ENCODE peak calls at places on chromosomes 12 and 14, in eight cellular contexts. D, Z, O, Y, H, Q, A and L are unnamed samples.

GRCh38 chr12:120079352-120080042 is 37.1 kb downstream of the RAB35 start:
- DNase-seq in D (no peak), Z (no peak), O (no peak), Y (no peak), H (no peak), Q (no peak), A (no peak), L (no peak)

GRCh38 chr12:65903680-65904403 is 79.6 kb downstream of the HMGA2 start:
- DNase-seq in D (no peak), Z (no peak), O (no peak), Y (no peak), H (no peak), Q (no peak), A (no peak), L (no peak)

GRCh38 chr12:68236421-68237059 is 10.9 kb upstream of the IL26 start:
- DNase-seq in D (no peak), Z (no peak), O (peak), Y (peak), H (peak), Q (no peak), A (no peak), L (no peak)

GRCh38 chr12:63222582-63222981 is 71.6 kb upstream of the AVPR1A start:
- DNase-seq in D (no peak), Z (no peak), O (no peak), Y (no peak), H (no peak), Q (no peak), A (no peak), L (no peak)

GRCh38 chr12:122858171-122858570 is 22.9 kb downstream of the HIP1R start:
- DNase-seq in D (peak), Z (no peak), O (no peak), Y (no peak), H (no peak), Q (no peak), A (no peak), L (no peak)

GRCh38 chr14:35814371-35815005 is 5.4 kb upstream of the RALGAPA1 start:
- DNase-seq in D (no peak), Z (no peak), O (peak), Y (peak), H (peak), Q (peak), A (peak), L (peak)

GRCh38 chr14:71684323-71684722 is 247.9 kb upstream of the RGS6 start:
- DNase-seq in D (no peak), Z (no peak), O (no peak), Y (no peak), H (no peak), Q (no peak), A (no peak), L (no peak)

GRCh38 chr12:116773276-116773731 is 35.2 kb downstream of the RNFT2 start:
- DNase-seq in D (no peak), Z (no peak), O (no peak), Y (no peak), H (no peak), Q (no peak), A (no peak), L (no peak)

GRCh38 chr14:104360522-104360921 is 219.0 kb upstream of the C14orf180 start:
- DNase-seq in D (no peak), Z (no peak), O (no peak), Y (peak), H (no peak), Q (no peak), A (no peak), L (no peak)

GRCh38 chr14:53796734-53797133 is 159.9 kb downstream of the BMP4 start:
- DNase-seq in D (no peak), Z (no peak), O (no peak), Y (no peak), H (no peak), Q (no peak), A (no peak), L (no peak)

GRCh38 chr12:117507547-117507946 is 146.1 kb upstream of the NOS1 start:
- DNase-seq in D (no peak), Z (no peak), O (no peak), Y (no peak), H (no peak), Q (no peak), A (no peak), L (peak)

GRCh38 chr12:89856431-89856830 is 147.8 kb upstream of the ATP2B1 start:
- DNase-seq in D (no peak), Z (no peak), O (peak), Y (no peak), H (no peak), Q (peak), A (no peak), L (no peak)

GRCh38 chr12:110280784-110281548 is at the start of gene ATP2A2:
- DNase-seq in D (peak), Z (no peak), O (peak), Y (peak), H (peak), Q (peak), A (peak), L (peak)

GRCh38 chr14:37726708-37727107 is 131.3 kb downstream of the TTC6 start:
- DNase-seq in D (no peak), Z (no peak), O (no peak), Y (no peak), H (no peak), Q (no peak), A (no peak), L (no peak)

GRCh38 chr12:42985506-42985905 is 396.0 kb upstream of the PRICKLE1 start:
- DNase-seq in D (no peak), Z (no peak), O (no peak), Y (no peak), H (no peak), Q (no peak), A (no peak), L (no peak)

GRCh38 chr12:132986885-132987225 is 688 bp downstream of the ZNF26 start:
- DNase-seq in D (no peak), Z (no peak), O (no peak), Y (no peak), H (no peak), Q (peak), A (no peak), L (no peak)

GRCh38 chr12:116864371-116865160 is 16.7 kb downstream of the HRK start:
- DNase-seq in D (no peak), Z (no peak), O (no peak), Y (no peak), H (no peak), Q (peak), A (no peak), L (no peak)

GRCh38 chr14:77063581-77064289 is 34.3 kb upstream of the CIPC start:
- DNase-seq in D (no peak), Z (no peak), O (no peak), Y (no peak), H (no peak), Q (no peak), A (no peak), L (no peak)

GRCh38 chr12:12338528-12339168 is 11.4 kb downstream of the MANSC1 start:
- DNase-seq in D (no peak), Z (no peak), O (no peak), Y (no peak), H (no peak), Q (peak), A (no peak), L (no peak)

GRCh38 chr12:42946776-42947435 is 357.4 kb upstream of the PRICKLE1 start:
- DNase-seq in D (no peak), Z (no peak), O (no peak), Y (no peak), H (no peak), Q (no peak), A (no peak), L (no peak)

GRCh38 chr14:99039316-99040041 is 232.5 kb downstream of the BCL11B start:
- DNase-seq in D (no peak), Z (no peak), O (no peak), Y (peak), H (no peak), Q (no peak), A (no peak), L (no peak)

GRCh38 chr14:51147183-51147582 is 52.3 kb upstream of the TRIM9 start:
- DNase-seq in D (no peak), Z (no peak), O (no peak), Y (no peak), H (no peak), Q (peak), A (no peak), L (no peak)

GRCh38 chr14:99287269-99287942 is 15.4 kb upstream of the BCL11B start:
- DNase-seq in D (no peak), Z (no peak), O (peak), Y (no peak), H (no peak), Q (no peak), A (no peak), L (no peak)

GRCh38 chr12:127785535-127785934 is 481.4 kb upstream of the TMEM132C start:
- DNase-seq in D (no peak), Z (no peak), O (no peak), Y (no peak), H (no peak), Q (peak), A (no peak), L (no peak)

GRCh38 chr14:32514236-32514635 is 185.1 kb downstream of the AKAP6 start:
- DNase-seq in D (no peak), Z (no peak), O (no peak), Y (no peak), H (no peak), Q (peak), A (no peak), L (no peak)

GRCh38 chr12:19369691-19370148 is 69.6 kb upstream of the AEBP2 start:
- DNase-seq in D (no peak), Z (no peak), O (no peak), Y (no peak), H (no peak), Q (peak), A (no peak), L (no peak)

GRCh38 chr14:34420547-34421150 is 41.4 kb downstream of the SPTSSA start:
- DNase-seq in D (no peak), Z (no peak), O (no peak), Y (no peak), H (no peak), Q (no peak), A (no peak), L (no peak)

GRCh38 chr12:109255377-109255776 is 53.7 kb downstream of the FOXN4 start:
- DNase-seq in D (no peak), Z (no peak), O (peak), Y (no peak), H (no peak), Q (no peak), A (no peak), L (peak)
- TF ChIP-seq CTCF in D (no peak), Z (peak), O (no peak), Y (no peak), H (no peak), Q (peak), A (no peak), L (no peak)

GRCh38 chr14:96567289-96567899 is 65.2 kb downstream of the PAPOLA start:
- DNase-seq in D (no peak), Z (no peak), O (peak), Y (no peak), H (no peak), Q (peak), A (no peak), L (no peak)
- TF ChIP-seq CTCF in D (no peak), Z (peak), O (peak), Y (peak), H (peak), Q (peak), A (peak), L (peak)

GRCh38 chr12:47817272-47818006 is 2.3 kb downstream of the HDAC7 start:
- DNase-seq in D (no peak), Z (no peak), O (no peak), Y (no peak), H (no peak), Q (no peak), A (no peak), L (no peak)
- TF ChIP-seq CTCF in D (no peak), Z (peak), O (no peak), Y (no peak), H (peak), Q (peak), A (no peak), L (no peak)

GRCh38 chr12:52214421-52214802 is 18.6 kb upstream of the KRT7 start:
- DNase-seq in D (no peak), Z (no peak), O (no peak), Y (no peak), H (no peak), Q (no peak), A (no peak), L (no peak)
- TF ChIP-seq CTCF in D (no peak), Z (peak), O (no peak), Y (no peak), H (no peak), Q (no peak), A (no peak), L (no peak)

GRCh38 chr12:20624718-20625117 is 70.4 kb upstream of the SLCO1C1 start:
- DNase-seq in D (no peak), Z (no peak), O (no peak), Y (no peak), H (no peak), Q (peak), A (no peak), L (no peak)
- TF ChIP-seq CTCF in D (no peak), Z (peak), O (no peak), Y (peak), H (no peak), Q (peak), A (peak), L (peak)

GRCh38 chr12:57626929-57627445 is 6.0 kb downstream of the B4GALNT1 start:
- DNase-seq in D (no peak), Z (no peak), O (no peak), Y (peak), H (no peak), Q (no peak), A (no peak), L (no peak)

GRCh38 chr12:57625261-57626032 is 7.6 kb downstream of the B4GALNT1 start:
- DNase-seq in D (no peak), Z (no peak), O (no peak), Y (peak), H (no peak), Q (no peak), A (no peak), L (no peak)

GRCh38 chr12:57628280-57629191 is 4.5 kb downstream of the B4GALNT1 start:
- DNase-seq in D (no peak), Z (no peak), O (no peak), Y (no peak), H (no peak), Q (no peak), A (no peak), L (no peak)

GRCh38 chr12:57626111-57626928 is 6.7 kb downstream of the B4GALNT1 start:
- DNase-seq in D (no peak), Z (no peak), O (no peak), Y (peak), H (no peak), Q (no peak), A (no peak), L (peak)

DNA sequence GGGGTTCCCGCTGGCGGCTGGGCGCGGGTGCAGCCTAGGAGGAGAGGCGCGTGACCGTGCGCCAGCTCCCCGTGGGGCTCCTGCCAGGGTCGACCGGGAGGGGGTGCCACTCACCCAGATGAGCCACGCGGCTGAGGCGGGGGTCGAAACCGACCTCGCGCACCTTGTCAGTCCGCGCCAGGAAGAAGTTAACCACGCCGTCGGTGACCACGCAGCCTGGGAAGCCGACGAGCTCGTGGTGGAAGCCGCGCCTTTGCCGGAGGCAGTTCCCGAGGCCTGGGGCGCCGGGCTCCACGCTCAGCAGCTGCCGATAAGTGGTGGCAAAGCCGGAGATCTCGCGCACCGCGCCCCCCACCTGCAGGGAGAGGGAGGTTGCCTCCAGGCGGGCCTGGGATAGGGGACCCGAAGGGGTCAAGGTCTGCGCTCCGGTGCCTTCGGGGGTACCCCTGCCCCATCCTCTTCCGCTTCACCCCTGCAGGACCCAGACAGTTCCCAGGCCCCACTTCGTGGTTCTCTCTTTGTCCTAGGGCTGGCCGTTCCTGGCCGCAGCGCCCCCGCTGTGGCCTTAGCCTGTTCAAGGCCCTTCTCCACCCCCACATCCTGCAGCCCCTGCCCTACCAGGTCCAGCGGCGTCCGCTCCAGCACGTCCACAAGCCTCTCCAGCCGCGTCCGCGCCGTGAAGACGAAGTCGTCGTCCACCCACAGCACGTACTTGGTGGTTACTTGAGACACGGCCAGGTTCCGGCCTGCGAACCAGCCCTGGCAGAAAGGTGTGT is 5.3 kb downstream of the B4GALNT1 start:
- DNase-seq in D (no peak), Z (no peak), O (no peak), Y (peak), H (no peak), Q (no peak), A (no peak), L (peak)
- TF ChIP-seq CTCF in D (no peak), Z (no peak), O (no peak), Y (no peak), H (no peak), Q (peak), A (no peak), L (no peak)

GRCh38 chr14:55133416-55133815 is 4.4 kb downstream of the LGALS3 start:
- DNase-seq in D (no peak), Z (no peak), O (no peak), Y (no peak), H (no peak), Q (no peak), A (no peak), L (no peak)
- TF ChIP-seq CTCF in D (no peak), Z (no peak), O (no peak), Y (no peak), H (no peak), Q (peak), A (peak), L (no peak)

GRCh38 chr12:56636118-56636674 is 6.1 kb upstream of the BAZ2A start:
- DNase-seq in D (peak), Z (peak), O (peak), Y (peak), H (peak), Q (peak), A (peak), L (peak)
- TF ChIP-seq CTCF in D (no peak), Z (no peak), O (no peak), Y (no peak), H (no peak), Q (no peak), A (no peak), L (no peak)